ENCODE peak calls at places on chromosomes 3 and 15, in five cellular contexts. I is GM12878, G is WTC11, Y is K562, J is H1. B is an unnamed sample.

GRCh38 chr15:89114974-89115373 is 26.7 kb downstream of the ABHD2 start:
- DNase-seq in Y (no peak), I (no peak), J (no peak), G (no peak), B (no peak)

GRCh38 chr3:27423463-27423862 is 54.3 kb upstream of the NEK10 start:
- DNase-seq in I (no peak), J (no peak), G (no peak), Y (no peak), B (peak; percentile 4)

GRCh38 chr3:25384471-25384870 is 43.6 kb upstream of the RARB start:
- DNase-seq in J (no peak), Y (no peak), G (no peak), I (no peak), B (no peak)

GRCh38 chr3:173411288-173412064 is 13.9 kb downstream of the NLGN1 start:
- DNase-seq in Y (peak; percentile 4), J (no peak), I (no peak), G (no peak), B (peak; percentile 32)

GRCh38 chr3:55162031-55162784 is 234.3 kb upstream of the LRTM1 start:
- DNase-seq in J (no peak), Y (no peak), G (no peak), I (peak; percentile 19), B (no peak)

GRCh38 chr15:70916531-70916930 is 23.9 kb downstream of the LRRC49 start:
- DNase-seq in Y (no peak), J (no peak), I (no peak), G (no peak), B (no peak)

GRCh38 chr3:87309601-87310000 is 33.2 kb upstream of the POU1F1 start:
- DNase-seq in Y (no peak), J (no peak), I (no peak), G (no peak), B (peak; percentile 40)

GRCh38 chr15:101675796-101676582 is 23.8 kb upstream of the TM2D3 start:
- DNase-seq in G (no peak), Y (no peak), J (no peak), I (no peak), B (no peak)

GRCh38 chr3:100008081-100008698 is 106.1 kb downstream of the FILIP1L start:
- DNase-seq in Y (no peak), G (no peak), J (no peak), I (no peak), B (no peak)

GRCh38 chr3:172140499-172141391 is 101.4 kb downstream of the FNDC3B start:
- DNase-seq in G (no peak), J (no peak), I (no peak), Y (peak; percentile 17), B (no peak)

DNA sequence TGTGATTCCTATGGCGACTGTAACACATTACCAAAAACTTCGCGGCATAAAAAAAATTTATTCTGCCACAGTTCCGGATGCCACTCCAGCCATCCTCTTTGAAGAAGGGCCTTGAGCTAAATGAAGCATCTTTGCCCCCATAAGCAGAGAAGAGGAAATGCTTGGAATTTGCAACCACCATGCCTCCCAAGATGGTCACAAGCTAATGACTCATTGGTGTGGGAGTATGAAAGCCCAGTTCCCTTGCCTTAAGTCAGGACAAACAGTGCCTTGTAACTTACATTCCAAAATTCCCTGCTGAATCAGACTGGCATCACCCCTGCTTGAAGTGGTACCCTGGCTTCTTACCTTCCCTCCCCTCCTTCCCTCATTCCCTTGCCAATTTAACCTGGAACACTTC is 1077.4 kb downstream of the EPHA3 start:
- DNase-seq in J (no peak), Y (no peak), I (no peak), G (no peak), B (no peak)
- TF ChIP-seq ATF3 in J (no peak), Y (no peak), I (no peak), G (no peak), B (no peak)

GRCh38 chr15:38127306-38127731 is 125.3 kb upstream of the SPRED1 start:
- DNase-seq in Y (peak; percentile 8), J (no peak), G (no peak), I (no peak), B (peak; percentile 3)
- TF ChIP-seq ATF3 in Y (peak; percentile 63), J (no peak), G (no peak), I (no peak), B (no peak)

GRCh38 chr15:42058791-42059190 is 35.6 kb downstream of the PLA2G4D start:
- DNase-seq in I (no peak), G (no peak), J (no peak), Y (no peak), B (no peak)

GRCh38 chr15:42060477-42060763 is 33.9 kb downstream of the PLA2G4D start:
- DNase-seq in Y (no peak), G (no peak), J (no peak), I (no peak), B (no peak)

GRCh38 chr15:42060797-42061196 is 33.6 kb downstream of the PLA2G4D start:
- DNase-seq in J (no peak), I (no peak), G (no peak), Y (no peak), B (no peak)

GRCh38 chr15:42057744-42058646 is 36.4 kb downstream of the PLA2G4D start:
- DNase-seq in J (no peak), G (no peak), Y (no peak), I (no peak), B (no peak)

GRCh38 chr15:42059661-42060476 is 34.5 kb downstream of the PLA2G4D start:
- DNase-seq in G (peak; percentile 83), Y (peak; percentile 68), J (peak; percentile 91), I (no peak), B (no peak)
- TF ChIP-seq ATF3 in G (no peak), Y (no peak), J (no peak), I (no peak), B (no peak)

GRCh38 chr3:195757827-195758226 is 37.0 kb downstream of the MUC20 start:
- DNase-seq in I (no peak), J (peak; percentile 35), G (no peak), Y (no peak), B (no peak)
- TF ChIP-seq ATF3 in I (no peak), J (no peak), G (no peak), Y (no peak), B (no peak)

GRCh38 chr15:98905981-98906711 is 101.4 kb downstream of the PGPEP1L start:
- DNase-seq in I (no peak), G (no peak), J (no peak), Y (no peak), B (no peak)
- TF ChIP-seq ATF3 in I (no peak), G (no peak), J (no peak), Y (no peak), B (no peak)

GRCh38 chr3:134312072-134312872 is 61.6 kb upstream of the RYK start:
- DNase-seq in I (no peak), G (peak; percentile 55), Y (no peak), J (peak; percentile 72), B (no peak)

GRCh38 chr3:134313839-134314587 is 60.2 kb downstream of the AMOTL2 start:
- DNase-seq in Y (no peak), J (peak; percentile 45), G (no peak), I (no peak), B (no peak)

GRCh38 chr3:134314588-134315285 is 59.5 kb downstream of the AMOTL2 start:
- DNase-seq in I (no peak), Y (no peak), G (no peak), J (peak; percentile 51), B (no peak)

GRCh38 chr3:134311693-134312071 is 61.0 kb upstream of the RYK start:
- DNase-seq in Y (no peak), J (no peak), I (no peak), G (no peak), B (no peak)

DNA sequence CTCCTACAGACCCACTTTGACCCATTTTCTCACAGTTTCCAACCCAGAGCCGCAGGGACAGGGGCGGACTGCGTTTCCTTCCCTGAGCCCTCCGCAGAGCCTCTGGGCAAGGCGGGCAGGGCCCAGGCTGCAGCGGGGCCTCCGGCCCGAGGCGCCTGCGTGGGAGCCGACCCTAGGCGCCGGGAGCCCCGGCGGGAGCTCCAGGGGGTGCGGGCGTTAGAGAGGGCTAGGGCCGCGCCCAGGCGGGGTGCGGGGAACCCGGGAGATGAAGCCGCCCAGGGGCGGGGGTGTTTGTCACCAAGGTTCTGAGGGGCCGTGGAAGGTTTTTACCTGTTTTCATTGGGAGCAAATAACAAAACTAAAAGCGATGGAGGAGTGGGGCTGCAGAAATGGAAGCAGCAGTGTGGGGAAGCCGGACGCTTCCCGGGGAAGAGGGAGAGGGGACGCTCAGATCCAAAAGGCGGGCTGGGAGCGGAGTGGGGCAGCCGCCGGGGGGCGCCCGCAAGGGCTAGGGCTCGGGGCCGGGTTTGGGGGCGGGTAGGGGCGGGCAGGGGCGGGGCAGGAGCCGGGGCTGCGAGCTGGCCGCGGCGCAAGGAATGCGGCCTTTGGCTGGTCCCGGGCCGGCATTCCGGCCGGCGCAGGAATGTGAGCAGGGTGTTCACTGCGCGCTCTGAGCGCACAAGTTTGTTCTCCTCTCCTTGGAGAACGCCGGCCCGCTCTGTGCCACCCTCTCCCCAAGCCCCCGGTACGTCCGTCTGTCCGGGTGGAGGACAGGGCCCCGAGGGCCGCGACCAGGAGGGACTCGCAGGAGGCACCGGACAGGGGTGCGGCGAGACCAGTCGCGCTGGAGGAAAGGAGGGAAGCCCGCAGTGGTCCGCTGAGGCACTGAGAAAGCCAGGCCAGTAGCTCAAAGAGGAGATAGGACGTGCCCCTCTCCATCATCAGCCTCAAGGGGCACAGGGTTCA is 61.1 kb downstream of the AMOTL2 start:
- DNase-seq in J (peak; percentile 88), I (no peak), Y (peak; percentile 9), G (peak; percentile 85), B (no peak)
- TF ChIP-seq ATF3 in J (no peak), I (no peak), Y (no peak), G (no peak), B (no peak)

GRCh38 chr3:111369953-111370352 is 172.0 kb upstream of the CD96 start:
- DNase-seq in G (no peak), I (no peak), Y (no peak), J (no peak), B (no peak)
- TF ChIP-seq ATF3 in G (no peak), I (no peak), Y (no peak), J (no peak), B (no peak)